ENCODE peak calls at places on chromosomes 13 and 19, in six cellular contexts. D, G, J, Y, A and N are unnamed samples.

GRCh38 chr13:26186995-26187394 is 35.1 kb downstream of the RNF6 start:
- DNase-seq in A (no peak), G (no peak), J (no peak), Y (no peak), D (peak; percentile 25), N (no peak)

GRCh38 chr19:16445238-16446107 is 26.3 kb downstream of the EPS15L1 start:
- DNase-seq in D (no peak), Y (no peak), G (peak; percentile 90), A (peak; percentile 32), J (no peak), N (peak; percentile 65)

GRCh38 chr13:113098163-113098732 is 7.3 kb upstream of the F7 start:
- DNase-seq in J (no peak), A (no peak), D (no peak), Y (no peak), G (no peak), N (no peak)

GRCh38 chr13:98171806-98172569 is 5.1 kb downstream of the RNF113B start:
- DNase-seq in D (peak; percentile 79), J (no peak), G (no peak), Y (no peak), A (no peak), N (no peak)

GRCh38 chr13:49062297-49062896 is 86.7 kb downstream of the FNDC3A start:
- DNase-seq in A (no peak), G (no peak), J (no peak), D (no peak), Y (peak; percentile 14), N (peak; percentile 27)

GRCh38 chr13:51912511-51913225 is 50.9 kb downstream of the CCDC70 start:
- DNase-seq in J (no peak), G (no peak), D (no peak), Y (no peak), A (no peak), N (no peak)

GRCh38 chr13:77523834-77524728 is 11.4 kb upstream of the SCEL start:
- DNase-seq in J (no peak), Y (no peak), G (no peak), A (no peak), D (no peak), N (no peak)

GRCh38 chr19:40907968-40908735 is 26.1 kb upstream of the CYP2A7 start:
- DNase-seq in G (no peak), D (no peak), Y (peak; percentile 73), A (no peak), J (peak; percentile 81), N (peak; percentile 74)

GRCh38 chr19:6590458-6591319 is at the start of gene CD70:
- DNase-seq in G (peak; percentile 88), Y (no peak), A (no peak), D (no peak), J (peak; percentile 79), N (no peak)

GRCh38 chr13:26784704-26785639 is 24.4 kb upstream of the GPR12 start:
- DNase-seq in G (no peak), A (no peak), D (no peak), Y (no peak), J (peak; percentile 68), N (peak; percentile 73)

GRCh38 chr13:112774829-112775565 is 85.2 kb downstream of the ATP11A start:
- DNase-seq in A (no peak), D (no peak), G (no peak), Y (no peak), J (no peak), N (no peak)

GRCh38 chr13:111917086-111917485 is 149.9 kb upstream of the SOX1 start:
- DNase-seq in A (no peak), G (no peak), Y (no peak), J (no peak), D (no peak), N (no peak)

GRCh38 chr13:32211788-32212187 is 103.4 kb downstream of the ZAR1L start:
- DNase-seq in D (no peak), J (no peak), G (no peak), Y (no peak), A (no peak), N (no peak)

GRCh38 chr19:39341122-39341719 is 1.0 kb upstream of the SAMD4B start:
- DNase-seq in J (peak; percentile 64), Y (peak; percentile 34), G (no peak), A (no peak), D (peak; percentile 57), N (peak; percentile 34)

GRCh38 chr19:49590971-49591730 is at the start of gene PRR12:
- DNase-seq in D (peak; percentile 89), Y (peak; percentile 89), A (peak; percentile 61), G (no peak), J (peak; percentile 77), N (peak; percentile 71)

GRCh38 chr13:77448689-77449088 is 86.8 kb upstream of the SCEL start:
- DNase-seq in G (no peak), D (no peak), J (no peak), A (no peak), Y (no peak), N (peak; percentile 70)

GRCh38 chr13:99986751-99987150 is 5.2 kb downstream of the ZIC2 start:
- DNase-seq in J (peak; percentile 46), A (no peak), Y (no peak), G (no peak), D (no peak), N (no peak)

GRCh38 chr13:50129923-50130685 is 114.9 kb downstream of the KCNRG start:
- DNase-seq in Y (no peak), A (no peak), D (peak; percentile 77), G (no peak), J (peak; percentile 77), N (no peak)

GRCh38 chr13:27018230-27018875 is 153.3 kb downstream of the USP12 start:
- DNase-seq in J (peak; percentile 49), A (no peak), D (no peak), Y (no peak), G (no peak), N (no peak)

GRCh38 chr13:36713842-36714241 is 40.0 kb downstream of the SERTM1 start:
- DNase-seq in A (no peak), Y (no peak), G (no peak), J (no peak), D (no peak), N (no peak)

GRCh38 chr13:53010374-53011105 is 18.1 kb upstream of the OLFM4 start:
- DNase-seq in J (no peak), G (no peak), D (no peak), A (peak; percentile 4), Y (no peak), N (peak; percentile 40)

GRCh38 chr13:48110930-48111721 is 16.2 kb upstream of the MED4 start:
- DNase-seq in A (peak; percentile 83), J (no peak), Y (no peak), D (no peak), G (no peak), N (no peak)

GRCh38 chr19:46475976-46476375 is 4.6 kb upstream of the PNMA8A start:
- DNase-seq in J (no peak), G (no peak), A (no peak), Y (no peak), D (no peak), N (no peak)

GRCh38 chr13:103539265-103539664 is 473.0 kb upstream of the SLC10A2 start:
- DNase-seq in J (no peak), A (no peak), G (no peak), Y (no peak), D (peak; percentile 45), N (no peak)

GRCh38 chr19:45958763-45959516 is 14.7 kb downstream of the NOVA2 start:
- DNase-seq in Y (no peak), A (no peak), J (no peak), D (no peak), G (no peak), N (no peak)

GRCh38 chr13:97328222-97328790 is 105.7 kb upstream of the RAP2A start:
- DNase-seq in A (no peak), Y (no peak), D (no peak), J (no peak), G (no peak), N (no peak)

GRCh38 chr13:75219479-75220237 is 262.3 kb downstream of the TBC1D4 start:
- DNase-seq in Y (peak; percentile 72), G (peak; percentile 7), A (peak; percentile 25), J (peak; percentile 97), D (peak; percentile 89), N (peak; percentile 79)

GRCh38 chr13:27481766-27482165 is 31.4 kb upstream of the MTIF3 start:
- DNase-seq in J (peak; percentile 95), G (no peak), A (peak; percentile 37), Y (peak; percentile 63), D (peak; percentile 65), N (peak; percentile 48)

GRCh38 chr19:40549007-40549708 is 27.5 kb upstream of the SHKBP1 start:
- DNase-seq in Y (peak; percentile 84), J (peak; percentile 92), D (peak; percentile 95), G (no peak), A (peak; percentile 49), N (peak; percentile 21)

DNA sequence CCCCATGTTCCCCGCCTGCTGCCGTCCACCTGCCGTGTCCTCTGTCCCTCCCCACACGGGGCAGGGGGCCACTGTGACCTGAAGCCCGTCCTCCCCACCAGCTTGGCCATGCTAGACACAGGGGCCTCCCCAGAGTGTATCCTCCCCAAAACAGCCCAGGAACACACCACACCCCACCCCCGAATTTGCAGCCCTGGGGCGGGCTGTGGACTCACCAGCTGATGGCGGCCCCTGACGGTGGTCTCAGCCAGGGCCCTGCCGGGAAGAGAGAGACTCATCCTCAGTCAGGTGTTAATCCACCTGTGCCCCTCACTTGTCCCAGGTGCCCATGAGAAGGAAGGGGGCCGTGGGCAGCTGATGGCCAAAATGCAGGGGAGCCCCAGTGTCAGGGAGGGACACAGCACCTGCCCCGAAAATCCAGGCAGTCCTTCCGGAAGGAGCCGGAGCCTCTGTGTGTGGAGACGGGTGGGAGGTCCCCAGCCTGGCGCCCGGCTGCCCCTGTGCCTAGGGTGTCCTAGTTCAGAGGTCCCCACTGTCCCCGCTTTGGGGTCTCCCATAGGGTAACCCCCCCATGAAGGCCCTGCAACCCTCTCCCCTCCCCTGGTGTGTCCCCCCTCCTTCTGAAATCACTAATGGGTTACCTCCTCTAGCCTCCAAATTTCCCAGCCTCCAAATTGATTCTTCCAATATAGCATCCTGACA is 39.3 kb upstream of the TCF3 start:
- DNase-seq in J (no peak), D (peak; percentile 35), G (no peak), Y (peak; percentile 12), A (no peak), N (no peak)
- H3K27me3 ChIP-seq in J (peaks cover 12% of the 10 kb centered on the region), D (peaks cover 81% of the 10 kb centered on the region), G (no peaks in the 10 kb centered on the region), Y (peaks cover 2% of the 10 kb centered on the region), A (peaks cover 11% of the 10 kb centered on the region), N (peaks cover 10% of the 10 kb centered on the region)

GRCh38 chr13:30307194-30307965 is at the start of gene KATNAL1:
- DNase-seq in Y (peak; percentile 84), G (no peak), A (peak; percentile 56), D (peak; percentile 93), J (peak; percentile 83), N (peak; percentile 52)
- TF ChIP-seq GABPA in Y (no peak), G (no peak), A (no peak), D (no peak), J (no peak), N (no peak)

DNA sequence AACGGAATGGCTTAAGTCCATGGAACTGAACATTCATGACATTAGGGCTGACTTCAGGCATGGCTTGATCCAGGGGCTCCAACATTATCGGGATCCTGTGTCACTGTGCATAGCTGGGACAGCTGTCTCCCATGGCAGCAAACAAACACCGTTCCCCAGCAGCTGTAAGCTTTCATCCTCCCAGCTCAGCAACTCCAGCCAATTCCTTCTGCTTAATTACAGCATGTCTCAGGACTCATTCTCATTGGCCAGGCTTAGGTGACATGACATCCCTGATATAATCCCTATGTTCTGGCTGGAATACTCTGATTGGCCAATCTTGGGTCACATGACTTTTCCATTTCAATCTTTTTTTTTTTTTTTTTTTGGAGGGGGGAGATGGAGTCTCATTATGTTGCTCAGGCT is 10.9 kb upstream of the TLE5 start:
- DNase-seq in G (no peak), A (peak; percentile 71), D (peak; percentile 75), Y (peak; percentile 94), J (no peak), N (no peak)
- H3K4me3 ChIP-seq in G (no peak overlapping the region), A (no peak overlapping the region), D (no peak overlapping the region), Y (no peak overlapping the region), J (no peak overlapping the region), N (no peak overlapping the region)

GRCh38 chr13:20301391-20302071 is 69.4 kb upstream of the GJB6 start:
- DNase-seq in A (no peak), D (no peak), Y (no peak), G (no peak), J (peak; percentile 57), N (no peak)
- H3K27me3 ChIP-seq in A (peaks cover 1% of the 10 kb centered on the region), D (peaks cover 75% of the 10 kb centered on the region), Y (peaks cover 6% of the 10 kb centered on the region), G (peaks cover 3% of the 10 kb centered on the region), J (peaks cover 30% of the 10 kb centered on the region), N (peaks cover 19% of the 10 kb centered on the region)